ENCODE peak calls at places on chromosomes 3 and 15, in nine cellular contexts. V, Q, Z, U, J, C, X, P and R are unnamed samples. For H3K4me1, the result is how much of the 10 kb centered on the place peaks cover.

GRCh38 chr3:186534113-186534669 is 10.0 kb downstream of the CRYGS start:
- DNase-seq in V (no peak), Q (no peak), Z (peak), U (no peak), J (no peak), C (no peak), X (no peak), P (no peak), R (no peak)

GRCh38 chr3:181534881-181535280 is 176.8 kb upstream of the SOX2 start:
- DNase-seq in V (no peak), Q (no peak), Z (no peak), U (no peak), J (no peak), C (no peak), X (no peak), P (no peak), R (no peak)

GRCh38 chr3:86993704-86994103 is 2.8 kb upstream of the VGLL3 start:
- DNase-seq in V (no peak), Q (no peak), Z (no peak), U (no peak), J (no peak), C (no peak), X (peak), P (no peak), R (no peak)

GRCh38 chr3:12632523-12632922 is 31.4 kb downstream of the RAF1 start:
- DNase-seq in V (no peak), Q (no peak), Z (no peak), U (no peak), J (no peak), C (no peak), X (no peak), P (no peak), R (no peak)

GRCh38 chr3:105232536-105232935 is 134.2 kb upstream of the ALCAM start:
- DNase-seq in V (no peak), Q (no peak), Z (no peak), U (no peak), J (no peak), C (no peak), X (no peak), P (no peak), R (no peak)

GRCh38 chr15:64351265-64351664 is 4.7 kb downstream of the CSNK1G1 start:
- DNase-seq in V (no peak), Q (no peak), Z (no peak), U (no peak), J (no peak), C (no peak), X (peak), P (no peak), R (no peak)

GRCh38 chr3:145578465-145578864 is 582.5 kb downstream of the PLOD2 start:
- DNase-seq in V (peak), Q (no peak), Z (no peak), U (no peak), J (no peak), C (no peak), X (no peak), P (no peak), R (no peak)

GRCh38 chr3:55343486-55344357 is 143.4 kb downstream of the WNT5A start:
- DNase-seq in V (no peak), Q (no peak), Z (no peak), U (no peak), J (no peak), C (no peak), X (no peak), P (no peak), R (no peak)

GRCh38 chr15:78988361-78988911 is 43.6 kb upstream of the CTSH start:
- DNase-seq in V (peak), Q (no peak), Z (peak), U (peak), J (peak), C (peak), X (peak), P (no peak), R (peak)

GRCh38 chr3:193240850-193241706 is at the start of gene PLAAT1:
- DNase-seq in V (peak), Q (peak), Z (no peak), U (peak), J (no peak), C (peak), X (no peak), P (peak), R (peak)

DNA sequence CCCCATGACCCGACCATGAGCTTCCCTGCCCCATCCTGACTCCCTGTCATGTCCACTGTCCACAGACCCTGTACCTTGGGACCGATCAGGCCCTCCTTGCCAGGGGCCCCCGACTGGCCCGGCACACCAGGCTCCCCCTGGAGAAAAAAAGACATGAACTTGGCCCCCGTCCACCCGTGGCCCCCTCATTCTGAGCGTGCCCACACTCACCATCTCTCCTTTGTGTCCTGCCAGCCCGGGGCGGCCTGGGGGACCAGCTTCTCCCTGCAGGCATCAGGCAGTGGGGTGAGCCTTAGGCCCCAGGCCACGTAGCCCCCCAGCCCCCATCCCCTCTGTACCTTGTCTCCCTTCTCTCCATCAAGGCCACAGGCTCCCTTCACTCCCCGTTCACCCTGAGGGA is 3.9 kb upstream of the UCN2 start:
- DNase-seq in V (no peak), Q (no peak), Z (no peak), U (no peak), J (no peak), C (no peak), X (no peak), P (no peak), R (no peak)
- H3K4me1 ChIP-seq in V (under half), Q (under half), Z (under half), U (under half), J (under half), C (under half), X (under half), P (under half), R (under half)

DNA sequence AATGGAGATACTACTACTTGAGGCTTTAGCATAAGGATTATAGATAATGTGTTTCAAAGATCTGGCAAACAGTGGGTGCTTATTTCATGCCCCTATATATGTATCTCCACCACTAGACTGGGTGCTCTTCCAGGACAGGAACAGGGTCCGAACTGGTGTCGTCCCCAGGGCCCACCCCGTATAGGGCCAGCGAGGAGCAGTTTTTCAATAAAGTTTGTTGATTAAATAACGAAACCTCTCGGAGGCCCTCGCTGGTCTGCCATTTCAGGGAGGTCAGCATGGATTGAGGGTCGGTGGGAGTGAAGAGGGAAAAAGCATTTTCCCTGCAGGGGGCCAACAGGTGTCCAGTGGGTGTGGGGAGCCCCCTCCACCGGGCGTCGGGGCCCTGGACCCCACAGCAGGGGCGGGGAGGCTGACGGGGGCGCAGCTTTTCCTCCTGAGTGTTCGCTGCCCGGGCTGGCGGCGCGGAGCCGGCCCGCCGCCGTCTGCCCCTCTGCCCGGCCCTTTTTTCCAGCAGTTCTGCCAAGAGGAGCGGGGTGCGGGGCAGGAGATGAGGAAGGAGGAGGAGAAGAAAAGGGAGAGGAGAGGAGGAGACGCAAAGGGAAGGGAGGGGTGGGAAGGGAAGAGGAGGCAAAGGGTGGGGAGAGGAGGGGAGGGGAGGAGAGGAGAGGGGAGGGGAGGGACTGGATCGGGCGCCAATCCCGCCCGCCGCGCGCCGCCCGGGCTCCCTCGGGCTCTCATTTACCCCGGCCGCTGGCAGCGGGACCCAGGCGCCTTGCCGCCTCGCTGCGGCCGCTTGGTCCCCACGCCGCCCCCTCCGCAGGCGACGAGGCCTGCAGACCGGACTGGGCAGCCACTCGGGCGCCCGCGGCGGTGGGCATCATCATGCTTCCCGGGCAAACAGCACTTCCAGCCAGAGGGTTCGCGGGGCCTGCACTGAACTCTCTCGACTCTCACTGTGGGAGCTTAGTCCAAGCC is 66.3 kb downstream of the ISG20 start:
- DNase-seq in V (peak), Q (peak), Z (no peak), U (no peak), J (no peak), C (peak), X (no peak), P (peak), R (peak)
- H3K4me3 ChIP-seq in V (peak), Q (peak), Z (peak), U (peak), J (peak), C (peak), X (no peak), P (peak), R (peak)

DNA sequence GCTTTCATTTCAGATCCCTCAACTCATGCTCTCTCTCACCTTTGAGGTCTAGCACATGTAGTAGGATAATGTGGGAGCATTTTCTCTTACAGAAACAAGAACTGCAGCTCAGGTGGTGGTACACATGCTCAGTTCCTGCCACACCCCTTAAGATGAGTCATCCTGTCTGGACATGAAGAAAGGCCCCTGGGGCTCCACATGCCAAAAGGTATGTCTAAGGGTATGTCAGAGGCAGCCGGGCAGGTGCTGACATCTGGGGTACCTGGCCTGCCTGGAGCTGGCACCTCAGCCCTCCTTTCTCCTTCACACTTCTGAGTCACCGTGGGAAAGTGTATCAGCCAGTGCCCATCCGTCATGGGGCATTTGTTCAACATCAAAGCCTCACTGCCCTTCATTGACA is 209.9 kb downstream of the OCA2 start:
- DNase-seq in V (no peak), Q (no peak), Z (no peak), U (no peak), J (no peak), C (no peak), X (peak), P (no peak), R (no peak)
- H3K4me1 ChIP-seq in V (under half), Q (under half), Z (under half), U (under half), J (under half), C (under half), X (under half), P (under half), R (under half)

GRCh38 chr3:52240059-52240885 is 1.3 kb upstream of the TWF2 start:
- DNase-seq in V (peak), Q (peak), Z (peak), U (peak), J (no peak), C (peak), X (peak), P (no peak), R (peak)
- H3K4me3 ChIP-seq in V (no peak), Q (peak), Z (no peak), U (no peak), J (peak), C (peak), X (peak), P (no peak), R (peak)

GRCh38 chr15:55283295-55284147 is 6.1 kb downstream of the RAB27A start:
- DNase-seq in V (no peak), Q (no peak), Z (no peak), U (no peak), J (no peak), C (no peak), X (no peak), P (no peak), R (no peak)

GRCh38 chr15:55284461-55284860 is 5.2 kb downstream of the RAB27A start:
- DNase-seq in V (no peak), Q (no peak), Z (no peak), U (no peak), J (no peak), C (no peak), X (no peak), P (no peak), R (no peak)

GRCh38 chr15:55281517-55282227 is 7.9 kb downstream of the RAB27A start:
- DNase-seq in V (no peak), Q (no peak), Z (no peak), U (no peak), J (no peak), C (no peak), X (no peak), P (no peak), R (no peak)

GRCh38 chr15:55279746-55280351 is 9.8 kb downstream of the RAB27A start:
- DNase-seq in V (no peak), Q (no peak), Z (peak), U (no peak), J (no peak), C (no peak), X (peak), P (no peak), R (no peak)

GRCh38 chr15:55282284-55282833 is 7.3 kb downstream of the RAB27A start:
- DNase-seq in V (no peak), Q (no peak), Z (no peak), U (no peak), J (no peak), C (no peak), X (peak), P (no peak), R (no peak)
- H3K4me1 ChIP-seq in V (under half), Q (under half), Z (under half), U (under half), J (under half), C (under half), X (under half), P (under half), R (under half)

DNA sequence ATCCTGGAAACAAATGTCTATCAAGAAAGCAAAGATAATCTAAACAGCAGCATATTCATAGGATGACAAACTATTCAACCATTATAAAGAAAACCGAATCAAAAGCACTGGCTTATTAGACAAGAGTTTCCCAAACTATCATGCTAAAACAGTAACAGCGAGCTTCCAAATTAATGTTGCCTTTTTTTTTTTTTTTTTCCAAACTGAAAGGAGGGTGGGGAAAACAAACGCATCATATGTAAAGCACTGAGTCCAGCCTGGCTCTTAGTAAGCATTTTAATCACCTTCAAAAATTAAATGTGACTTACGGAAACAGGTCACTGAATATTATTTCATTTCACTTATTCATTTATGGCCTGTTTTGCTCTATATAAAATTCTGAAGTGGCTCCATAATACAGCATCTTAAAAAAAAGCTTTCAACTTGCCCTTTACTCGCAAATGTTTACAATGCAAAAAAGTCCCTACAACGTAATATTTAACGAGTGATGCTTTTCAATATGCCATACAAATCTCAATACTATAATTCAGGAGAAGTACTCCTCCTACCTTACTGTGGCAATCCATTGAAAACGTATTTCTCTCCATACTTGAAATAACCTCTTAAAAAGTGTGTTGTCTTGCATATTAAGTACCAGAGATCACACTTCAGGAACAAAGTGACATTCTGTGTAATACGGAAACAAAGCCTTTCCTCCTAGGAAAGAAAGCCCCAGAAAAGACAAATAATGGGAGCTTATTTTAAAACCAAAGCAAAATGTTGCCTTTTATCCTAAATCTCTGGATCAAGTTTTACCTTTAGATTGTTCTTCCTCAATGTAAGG is 2.1 kb downstream of the TJP1 start:
- DNase-seq in V (no peak), Q (no peak), Z (no peak), U (no peak), J (no peak), C (no peak), X (peak), P (no peak), R (no peak)
- H3K4me3 ChIP-seq in V (peak), Q (peak), Z (peak), U (peak), J (peak), C (peak), X (peak), P (peak), R (peak)